ENCODE peak calls at places on chromosomes 13 and 19, in six cellular contexts. One of them, this sample, is unnamed.

GRCh38 chr13:52695856-52696255 is 43.2 kb downstream of the SUGT1 start:
- DNase-seq in cardiac muscle cell: peak
- DNase-seq in A172: no peak
- DNase-seq in cardiac fibroblast: peak
- DNase-seq in fibroblast of lung: peak
- DNase-seq in NCI-H187: no peak
- DNase-seq in this sample: peak

GRCh38 chr19:13154241-13154778 is 4.1 kb downstream of the IER2 start:
- DNase-seq in cardiac fibroblast: peak
- DNase-seq in cardiac muscle cell: peak
- DNase-seq in A172: peak
- DNase-seq in NCI-H187: no peak
- DNase-seq in fibroblast of lung: peak
- DNase-seq in this sample: peak

GRCh38 chr13:93304868-93305613 is 78.4 kb downstream of the GPC6 start:
- DNase-seq in cardiac fibroblast: no peak
- DNase-seq in fibroblast of lung: no peak
- DNase-seq in NCI-H187: no peak
- DNase-seq in A172: no peak
- DNase-seq in cardiac muscle cell: no peak
- DNase-seq in this sample: no peak

GRCh38 chr19:17125728-17126677 is 50.4 kb downstream of the MYO9B start:
- DNase-seq in cardiac fibroblast: peak
- DNase-seq in A172: no peak
- DNase-seq in cardiac muscle cell: peak
- DNase-seq in fibroblast of lung: peak
- DNase-seq in NCI-H187: no peak
- DNase-seq in this sample: no peak

GRCh38 chr13:80524447-80525215 is 183.7 kb upstream of the SPRY2 start:
- DNase-seq in fibroblast of lung: peak
- DNase-seq in cardiac muscle cell: no peak
- DNase-seq in A172: no peak
- DNase-seq in NCI-H187: no peak
- DNase-seq in cardiac fibroblast: no peak
- DNase-seq in this sample: peak

GRCh38 chr19:30870861-30871260 is 478.4 kb downstream of the TSHZ3 start:
- DNase-seq in cardiac muscle cell: peak
- DNase-seq in fibroblast of lung: no peak
- DNase-seq in A172: no peak
- DNase-seq in NCI-H187: no peak
- DNase-seq in cardiac fibroblast: no peak
- DNase-seq in this sample: no peak

GRCh38 chr13:33183431-33184130 is 102.0 kb downstream of the STARD13 start:
- DNase-seq in cardiac muscle cell: no peak
- DNase-seq in NCI-H187: no peak
- DNase-seq in A172: no peak
- DNase-seq in fibroblast of lung: peak
- DNase-seq in cardiac fibroblast: no peak
- DNase-seq in this sample: no peak

GRCh38 chr19:29640231-29640630 is 25.0 kb upstream of the PLEKHF1 start:
- DNase-seq in cardiac fibroblast: no peak
- DNase-seq in cardiac muscle cell: no peak
- DNase-seq in fibroblast of lung: no peak
- DNase-seq in NCI-H187: no peak
- DNase-seq in A172: no peak
- DNase-seq in this sample: no peak

GRCh38 chr13:29791997-29792775 is 58.2 kb downstream of the UBL3 start:
- DNase-seq in cardiac muscle cell: no peak
- DNase-seq in A172: no peak
- DNase-seq in cardiac fibroblast: peak
- DNase-seq in NCI-H187: no peak
- DNase-seq in fibroblast of lung: peak
- DNase-seq in this sample: no peak